ENCODE peak calls at places on chromosomes 1 and 21, in four cellular contexts. U is body of pancreas, V is uterus, O is testis. W is an unnamed sample.

GRCh38 chr1:60078182-60078581 is 4.6 kb upstream of the C1orf87 start:
- DNase-seq in U (no peak), V (no peak), O (no peak), W (no peak)

GRCh38 chr1:115677172-115677542 is 35.4 kb downstream of the VANGL1 start:
- DNase-seq in U (no peak), V (no peak), O (no peak), W (no peak)

GRCh38 chr1:246512635-246513034 is 5.6 kb upstream of the SMYD3 start:
- DNase-seq in U (no peak), V (no peak), O (no peak), W (no peak)

GRCh38 chr1:235597867-235598553 is 51.6 kb downstream of the GNG4 start:
- DNase-seq in U (no peak), V (no peak), O (no peak), W (peak; percentile 36)

GRCh38 chr1:202642619-202643291 is 67.5 kb downstream of the SYT2 start:
- DNase-seq in U (no peak), V (no peak), O (no peak), W (no peak)

GRCh38 chr1:103901072-103901471 is 151.4 kb downstream of the AMY1C start:
- DNase-seq in U (no peak), V (no peak), O (no peak), W (no peak)

GRCh38 chr21:44255519-44255981 is 6.1 kb downstream of the DNMT3L start:
- DNase-seq in U (no peak), V (no peak), O (no peak), W (no peak)

GRCh38 chr1:25664357-25664796 is 47.8 kb downstream of the MAN1C1 start:
- DNase-seq in U (no peak), V (no peak), O (no peak), W (no peak)

GRCh38 chr1:202014915-202015676 is 4.7 kb downstream of the ELF3 start:
- DNase-seq in U (no peak), V (no peak), O (no peak), W (no peak)

DNA sequence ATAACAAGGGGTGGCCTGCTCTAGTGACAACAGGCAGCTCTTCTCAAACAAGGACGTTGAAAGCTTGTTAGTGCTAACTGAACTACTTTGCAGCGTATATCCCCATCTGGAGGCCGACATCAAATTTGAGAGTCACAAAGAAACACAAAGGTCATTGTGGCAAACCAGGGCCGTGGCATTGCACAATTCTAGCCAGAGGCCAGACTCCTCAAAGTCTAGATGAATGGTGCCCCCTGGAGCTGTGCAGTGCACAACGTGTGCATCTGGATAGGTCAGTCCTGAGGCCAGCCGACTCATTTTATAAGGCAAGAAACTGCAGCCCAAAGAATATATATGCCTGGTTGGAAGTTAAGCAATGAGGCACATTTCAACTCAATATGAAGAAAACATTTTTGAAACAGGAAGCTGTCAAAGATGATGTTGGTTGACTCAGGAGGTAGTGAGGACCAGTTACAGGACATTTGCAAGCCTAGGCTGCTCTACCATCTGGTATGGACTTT is 459.3 kb upstream of the RUNX1 start:
- DNase-seq in U (peak; percentile 20), V (peak; percentile 18), O (peak; percentile 49), W (peak; percentile 71)
- TF ChIP-seq CTCF in U (no peak), V (no peak), O (no peak), W (peak; percentile 18)

GRCh38 chr1:244445320-244446181 is 6.2 kb downstream of the ADSS2 start:
- DNase-seq in U (no peak), V (no peak), O (no peak), W (no peak)
- TF ChIP-seq POLR2A in U (no peak), V (no peak), O (no peak), W (no peak)

DNA sequence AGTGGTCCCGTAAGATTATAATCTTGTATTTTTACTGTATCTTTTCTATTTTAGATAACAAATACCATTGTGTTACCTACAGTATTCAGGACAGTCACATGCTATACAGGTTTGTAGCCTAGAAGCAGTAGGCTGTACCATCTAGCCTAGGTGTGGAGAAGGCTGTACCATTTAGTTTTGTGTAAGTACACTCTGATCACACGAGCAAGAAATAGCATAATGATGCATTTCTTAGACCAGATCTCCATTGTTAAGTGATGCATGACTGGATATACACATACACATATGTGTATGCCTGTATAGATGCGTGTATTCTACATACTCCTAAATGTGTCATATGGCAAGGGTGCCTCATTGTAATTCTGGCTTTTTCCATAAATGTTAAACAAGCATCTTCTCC is 33.9 kb downstream of the GALNT2 start:
- DNase-seq in U (no peak), V (no peak), O (no peak), W (no peak)
- TF ChIP-seq CTCF in U (no peak), V (no peak), O (no peak), W (no peak)

GRCh38 chr1:23215751-23216449 is 1.4 kb downstream of the HTR1D start:
- DNase-seq in U (no peak), V (no peak), O (no peak), W (no peak)

GRCh38 chr1:23215291-23215690 is 2.0 kb downstream of the HTR1D start:
- DNase-seq in U (no peak), V (no peak), O (no peak), W (no peak)

GRCh38 chr1:23216771-23217420 is 406 bp downstream of the HTR1D start:
- DNase-seq in U (no peak), V (no peak), O (no peak), W (no peak)

GRCh38 chr1:23214640-23215039 is 2.7 kb downstream of the HTR1D start:
- DNase-seq in U (no peak), V (no peak), O (no peak), W (no peak)

GRCh38 chr1:23217421-23218115 is at the start of gene HTR1D:
- DNase-seq in U (no peak), V (no peak), O (no peak), W (peak; percentile 9)
- TF ChIP-seq POLR2A in U (no peak), V (no peak), O (no peak), W (no peak)

GRCh38 chr1:112955678-112956502 is at the start of gene SLC16A1:
- DNase-seq in U (peak; percentile 76), V (peak; percentile 93), O (peak; percentile 97), W (peak; percentile 91)
- TF ChIP-seq CTCF in U (no peak), V (peak; percentile 37), O (no peak), W (no peak)